ENCODE peak calls at places on chromosomes 5 and 9, in seven cellular contexts. C, D, A, T, O, W and H are unnamed samples.

GRCh38 chr9:125659954-125660353 is 47.1 kb downstream of the MAPKAP1 start:
- DNase-seq in C (peak; percentile 39), D (no peak), A (peak; percentile 78), T (no peak), O (no peak), W (no peak), H (peak; percentile 28)

GRCh38 chr5:154478224-154478565 is at the start of gene HAND1:
- DNase-seq in C (peak; percentile 89), D (peak; percentile 83), A (no peak), T (peak; percentile 88), O (no peak), W (peak; percentile 89), H (no peak)

GRCh38 chr5:143687604-143688003 is 124.4 kb upstream of the HMHB1 start:
- DNase-seq in C (no peak), D (no peak), A (no peak), T (no peak), O (no peak), W (no peak), H (no peak)

GRCh38 chr9:98391406-98391805 is 136.0 kb upstream of the TBC1D2 start:
- DNase-seq in C (no peak), D (no peak), A (no peak), T (no peak), O (no peak), W (no peak), H (no peak)

GRCh38 chr5:40689442-40689841 is 9.7 kb downstream of the PTGER4 start:
- DNase-seq in C (peak; percentile 66), D (no peak), A (peak; percentile 97), T (no peak), O (peak; percentile 67), W (peak; percentile 92), H (peak; percentile 92)

GRCh38 chr5:143051244-143052058 is 281.3 kb downstream of the ARHGAP26 start:
- DNase-seq in C (peak; percentile 40), D (no peak), A (peak; percentile 92), T (no peak), O (peak; percentile 42), W (no peak), H (peak; percentile 53)

GRCh38 chr5:54180616-54181015 is 129.8 kb downstream of the ARL15 start:
- DNase-seq in C (no peak), D (no peak), A (peak; percentile 8), T (no peak), O (no peak), W (no peak), H (no peak)

GRCh38 chr9:75788006-75788634 is 102.4 kb upstream of the PCSK5 start:
- DNase-seq in C (peak; percentile 78), D (peak; percentile 45), A (peak; percentile 93), T (peak; percentile 36), O (no peak), W (no peak), H (no peak)

GRCh38 chr5:110159202-110159601 is 469.5 kb downstream of the MAN2A1 start:
- DNase-seq in C (no peak), D (no peak), A (peak; percentile 61), T (no peak), O (no peak), W (no peak), H (peak; percentile 60)

GRCh38 chr5:10330511-10331105 is 22.9 kb upstream of the MARCHF6 start:
- DNase-seq in C (peak; percentile 82), D (peak; percentile 54), A (no peak), T (peak; percentile 55), O (no peak), W (no peak), H (no peak)

GRCh38 chr5:57032151-57032551 is 80.2 kb upstream of the MIER3 start:
- DNase-seq in C (peak; percentile 16), D (no peak), A (no peak), T (no peak), O (peak; percentile 71), W (peak; percentile 95), H (no peak)